ENCODE peak calls at places on chromosomes 5 and 9, in seven cellular contexts. Z is NCI-H1436, T is Daoy, O is non-pigmented ciliary epithelial cell, A is fibroblast of pulmonary artery, X is putamen, G is mesendoderm. J is an unnamed sample.
A peak's percentile ranks its signal among the peaks of the same experiment; 100 is the strongest.

GRCh38 chr5:124932791-124933600 is 186.6 kb upstream of the ZNF608 start:
- DNase-seq in O (no peak), G (no peak), A (peak; percentile 39), X (no peak), T (peak; percentile 78), Z (no peak), J (no peak)

GRCh38 chr9:98886691-98887229 is 56.9 kb upstream of the COL15A1 start:
- DNase-seq in Z (no peak), X (no peak), T (no peak), A (peak; percentile 18), G (peak; percentile 16), O (no peak), J (peak; percentile 87)

GRCh38 chr9:108675708-108676107 is 180.1 kb downstream of the ACTL7B start:
- DNase-seq in G (no peak), A (no peak), X (no peak), Z (no peak), T (no peak), O (no peak), J (no peak)

GRCh38 chr5:117681431-117681830 is 1106.8 kb upstream of the SEMA6A start:
- DNase-seq in G (no peak), T (no peak), X (no peak), A (no peak), O (no peak), Z (no peak), J (no peak)

GRCh38 chr5:176612855-176613254 is 2.9 kb upstream of the GPRIN1 start:
- DNase-seq in T (no peak), X (no peak), G (no peak), Z (no peak), A (no peak), O (no peak), J (no peak)

GRCh38 chr5:37774912-37775483 is 64.8 kb downstream of the GDNF start:
- DNase-seq in X (no peak), T (peak; percentile 15), G (peak; percentile 66), A (no peak), Z (no peak), O (no peak), J (no peak)

GRCh38 chr5:91296691-91297143 is 86.4 kb downstream of the ARRDC3 start:
- DNase-seq in G (no peak), X (no peak), A (no peak), O (no peak), T (peak; percentile 83), Z (no peak), J (peak; percentile 55)

GRCh38 chr5:173451031-173451430 is 122.8 kb upstream of the STC2 start:
- DNase-seq in X (no peak), T (peak; percentile 16), A (peak; percentile 38), Z (no peak), O (no peak), G (peak; percentile 75), J (no peak)

GRCh38 chr9:7439355-7439978 is 360.1 kb downstream of the DMAC1 start:
- DNase-seq in O (no peak), Z (no peak), G (no peak), A (peak; percentile 3), T (no peak), X (no peak), J (no peak)

J was measured in adrenal gland.